ENCODE peak calls at places on chromosome 7, in six cellular contexts. Z, Y, Q, L, O and I are unnamed samples.

GRCh38 chr7:80815733-80816132 is 103.1 kb downstream of the SEMA3C start:
- DNase-seq in Z (no peak), Y (no peak), Q (no peak), L (no peak), O (peak; percentile 86), I (no peak)

GRCh38 chr7:5266148-5267028 is 16.4 kb upstream of the SLC29A4 start:
- DNase-seq in Z (no peak), Y (no peak), Q (no peak), L (no peak), O (no peak), I (no peak)

GRCh38 chr7:128104109-128104742 is 73.0 kb upstream of the LRRC4 start:
- DNase-seq in Z (no peak), Y (no peak), Q (peak; percentile 28), L (peak; percentile 72), O (no peak), I (no peak)

GRCh38 chr7:92872701-92873100 is 36.3 kb upstream of the CDK6 start:
- DNase-seq in Z (no peak), Y (no peak), Q (no peak), L (no peak), O (no peak), I (no peak)

GRCh38 chr7:155532792-155533119 is 13.6 kb downstream of the CNPY1 start:
- DNase-seq in Z (no peak), Y (no peak), Q (no peak), L (no peak), O (no peak), I (no peak)

GRCh38 chr7:128425851-128426250 is 16.1 kb upstream of the IMPDH1 start:
- DNase-seq in Z (peak; percentile 63), Y (peak; percentile 66), Q (peak; percentile 58), L (peak; percentile 79), O (peak; percentile 44), I (no peak)

GRCh38 chr7:47132471-47132870 is 449.4 kb downstream of the TNS3 start:
- DNase-seq in Z (no peak), Y (no peak), Q (no peak), L (no peak), O (no peak), I (no peak)

GRCh38 chr7:3682028-3682712 is 381.1 kb downstream of the SDK1 start:
- DNase-seq in Z (no peak), Y (no peak), Q (no peak), L (no peak), O (no peak), I (no peak)

GRCh38 chr7:151017953-151018420 is 6.3 kb downstream of the ATG9B start:
- DNase-seq in Z (no peak), Y (peak; percentile 73), Q (peak; percentile 81), L (peak; percentile 75), O (peak; percentile 20), I (peak; percentile 92)

GRCh38 chr7:73909051-73909941 is 48.3 kb downstream of the TMEM270 start:
- DNase-seq in Z (no peak), Y (no peak), Q (no peak), L (no peak), O (no peak), I (no peak)

GRCh38 chr7:132095-132482 is 60.3 kb upstream of the FAM20C start:
- DNase-seq in Z (no peak), Y (no peak), Q (no peak), L (no peak), O (no peak), I (no peak)

GRCh38 chr7:119802147-119802546 is 470.8 kb upstream of the KCND2 start:
- DNase-seq in Z (no peak), Y (no peak), Q (no peak), L (no peak), O (peak; percentile 26), I (no peak)

GRCh38 chr7:73970801-73971229 is 57.2 kb upstream of the ELN start:
- DNase-seq in Z (peak; percentile 39), Y (no peak), Q (no peak), L (no peak), O (no peak), I (no peak)

GRCh38 chr7:134331393-134331792 is 14.7 kb upstream of the SLC35B4 start:
- DNase-seq in Z (no peak), Y (no peak), Q (no peak), L (no peak), O (no peak), I (no peak)

GRCh38 chr7:110130669-110131068 is 960.3 kb upstream of the LRRN3 start:
- DNase-seq in Z (no peak), Y (no peak), Q (no peak), L (no peak), O (no peak), I (no peak)